ENCODE peak calls at places on chromosomes 6 and 20, in nine cellular contexts. One of them, this sample, is unnamed.

GRCh38 chr20:52383995-52384621 is 192.5 kb upstream of the ZFP64 start:
- DNase-seq in KBM-7: no peak
- DNase-seq in activated T-cell treated with anti-CD3 and anti-CD28 coated beads for 24 hours: no peak
- DNase-seq in CD8-positive, alpha-beta memory T cell: no peak
- DNase-seq in ovary: no peak
- DNase-seq in epithelial cell of esophagus: no peak
- DNase-seq in ecto neural progenitor cell: no peak
- DNase-seq in stimulated activated CD4-positive, alpha-beta T cell treated with anti-CD3 and anti-CD28 coated beads, Interleukin-12 subunit alpha, Interleukin-12 subunit beta, amount 100 ng/mL, for 4 hours: no peak
- DNase-seq in NAMALWA: no peak
- DNase-seq in this sample: no peak

GRCh38 chr6:21664263-21665081 is 70.9 kb downstream of the SOX4 start:
- DNase-seq in KBM-7: no peak
- DNase-seq in activated T-cell treated with anti-CD3 and anti-CD28 coated beads for 24 hours: no peak
- DNase-seq in CD8-positive, alpha-beta memory T cell: no peak
- DNase-seq in ovary: peak
- DNase-seq in epithelial cell of esophagus: peak
- DNase-seq in ecto neural progenitor cell: peak
- DNase-seq in stimulated activated CD4-positive, alpha-beta T cell treated with anti-CD3 and anti-CD28 coated beads, Interleukin-12 subunit alpha, Interleukin-12 subunit beta, amount 100 ng/mL, for 4 hours: no peak
- DNase-seq in NAMALWA: no peak
- DNase-seq in this sample: no peak

GRCh38 chr6:141077355-141078333 is 1055.1 kb upstream of the GJE1 start:
- DNase-seq in KBM-7: peak
- DNase-seq in activated T-cell treated with anti-CD3 and anti-CD28 coated beads for 24 hours: no peak
- DNase-seq in CD8-positive, alpha-beta memory T cell: no peak
- DNase-seq in ovary: peak
- DNase-seq in epithelial cell of esophagus: peak
- DNase-seq in ecto neural progenitor cell: peak
- DNase-seq in stimulated activated CD4-positive, alpha-beta T cell treated with anti-CD3 and anti-CD28 coated beads, Interleukin-12 subunit alpha, Interleukin-12 subunit beta, amount 100 ng/mL, for 4 hours: no peak
- DNase-seq in NAMALWA: peak
- DNase-seq in this sample: no peak

GRCh38 chr6:159983641-159984080 is 14.8 kb downstream of the IGF2R start:
- DNase-seq in KBM-7: peak
- DNase-seq in activated T-cell treated with anti-CD3 and anti-CD28 coated beads for 24 hours: no peak
- DNase-seq in CD8-positive, alpha-beta memory T cell: no peak
- DNase-seq in ovary: no peak
- DNase-seq in epithelial cell of esophagus: no peak
- DNase-seq in ecto neural progenitor cell: no peak
- DNase-seq in stimulated activated CD4-positive, alpha-beta T cell treated with anti-CD3 and anti-CD28 coated beads, Interleukin-12 subunit alpha, Interleukin-12 subunit beta, amount 100 ng/mL, for 4 hours: no peak
- DNase-seq in NAMALWA: no peak
- DNase-seq in this sample: no peak

GRCh38 chr6:144377586-144377985 is 92.5 kb downstream of the UTRN start:
- DNase-seq in KBM-7: no peak
- DNase-seq in activated T-cell treated with anti-CD3 and anti-CD28 coated beads for 24 hours: no peak
- DNase-seq in CD8-positive, alpha-beta memory T cell: no peak
- DNase-seq in ovary: no peak
- DNase-seq in epithelial cell of esophagus: peak
- DNase-seq in ecto neural progenitor cell: no peak
- DNase-seq in stimulated activated CD4-positive, alpha-beta T cell treated with anti-CD3 and anti-CD28 coated beads, Interleukin-12 subunit alpha, Interleukin-12 subunit beta, amount 100 ng/mL, for 4 hours: no peak
- DNase-seq in NAMALWA: no peak
- DNase-seq in this sample: no peak

GRCh38 chr6:126188271-126188909 is 151.5 kb upstream of the CENPW start:
- DNase-seq in KBM-7: no peak
- DNase-seq in activated T-cell treated with anti-CD3 and anti-CD28 coated beads for 24 hours: no peak
- DNase-seq in CD8-positive, alpha-beta memory T cell: no peak
- DNase-seq in ovary: no peak
- DNase-seq in epithelial cell of esophagus: no peak
- DNase-seq in ecto neural progenitor cell: no peak
- DNase-seq in stimulated activated CD4-positive, alpha-beta T cell treated with anti-CD3 and anti-CD28 coated beads, Interleukin-12 subunit alpha, Interleukin-12 subunit beta, amount 100 ng/mL, for 4 hours: no peak
- DNase-seq in NAMALWA: no peak
- DNase-seq in this sample: no peak

GRCh38 chr20:15814903-15815302 is 758.3 kb downstream of the KIF16B start:
- DNase-seq in KBM-7: no peak
- DNase-seq in activated T-cell treated with anti-CD3 and anti-CD28 coated beads for 24 hours: no peak
- DNase-seq in CD8-positive, alpha-beta memory T cell: no peak
- DNase-seq in ovary: no peak
- DNase-seq in epithelial cell of esophagus: peak
- DNase-seq in ecto neural progenitor cell: no peak
- DNase-seq in stimulated activated CD4-positive, alpha-beta T cell treated with anti-CD3 and anti-CD28 coated beads, Interleukin-12 subunit alpha, Interleukin-12 subunit beta, amount 100 ng/mL, for 4 hours: no peak
- DNase-seq in NAMALWA: no peak
- DNase-seq in this sample: no peak

GRCh38 chr20:8803065-8803464 is 265.8 kb upstream of the PLCB4 start:
- DNase-seq in KBM-7: no peak
- DNase-seq in activated T-cell treated with anti-CD3 and anti-CD28 coated beads for 24 hours: no peak
- DNase-seq in CD8-positive, alpha-beta memory T cell: no peak
- DNase-seq in ovary: no peak
- DNase-seq in epithelial cell of esophagus: no peak
- DNase-seq in ecto neural progenitor cell: no peak
- DNase-seq in stimulated activated CD4-positive, alpha-beta T cell treated with anti-CD3 and anti-CD28 coated beads, Interleukin-12 subunit alpha, Interleukin-12 subunit beta, amount 100 ng/mL, for 4 hours: no peak
- DNase-seq in NAMALWA: no peak
- DNase-seq in this sample: no peak

GRCh38 chr6:133774356-133774755 is 114.6 kb upstream of the TCF21 start:
- DNase-seq in KBM-7: peak
- DNase-seq in activated T-cell treated with anti-CD3 and anti-CD28 coated beads for 24 hours: no peak
- DNase-seq in CD8-positive, alpha-beta memory T cell: no peak
- DNase-seq in ovary: no peak
- DNase-seq in epithelial cell of esophagus: peak
- DNase-seq in ecto neural progenitor cell: no peak
- DNase-seq in stimulated activated CD4-positive, alpha-beta T cell treated with anti-CD3 and anti-CD28 coated beads, Interleukin-12 subunit alpha, Interleukin-12 subunit beta, amount 100 ng/mL, for 4 hours: no peak
- DNase-seq in NAMALWA: no peak
- DNase-seq in this sample: peak

GRCh38 chr6:123427008-123427407 is 209.7 kb downstream of the TRDN start:
- DNase-seq in KBM-7: no peak
- DNase-seq in activated T-cell treated with anti-CD3 and anti-CD28 coated beads for 24 hours: no peak
- DNase-seq in CD8-positive, alpha-beta memory T cell: no peak
- DNase-seq in ovary: no peak
- DNase-seq in epithelial cell of esophagus: no peak
- DNase-seq in ecto neural progenitor cell: no peak
- DNase-seq in stimulated activated CD4-positive, alpha-beta T cell treated with anti-CD3 and anti-CD28 coated beads, Interleukin-12 subunit alpha, Interleukin-12 subunit beta, amount 100 ng/mL, for 4 hours: no peak
- DNase-seq in NAMALWA: no peak
- DNase-seq in this sample: no peak

GRCh38 chr6:33690766-33691165 is 20.7 kb downstream of the UQCC2 start:
- DNase-seq in KBM-7: no peak
- DNase-seq in activated T-cell treated with anti-CD3 and anti-CD28 coated beads for 24 hours: no peak
- DNase-seq in CD8-positive, alpha-beta memory T cell: no peak
- DNase-seq in ovary: no peak
- DNase-seq in epithelial cell of esophagus: no peak
- DNase-seq in ecto neural progenitor cell: no peak
- DNase-seq in stimulated activated CD4-positive, alpha-beta T cell treated with anti-CD3 and anti-CD28 coated beads, Interleukin-12 subunit alpha, Interleukin-12 subunit beta, amount 100 ng/mL, for 4 hours: no peak
- DNase-seq in NAMALWA: no peak
- DNase-seq in this sample: no peak

GRCh38 chr20:34558320-34559202 is at the start of gene MAP1LC3A:
- DNase-seq in KBM-7: no peak
- DNase-seq in activated T-cell treated with anti-CD3 and anti-CD28 coated beads for 24 hours: peak
- DNase-seq in CD8-positive, alpha-beta memory T cell: peak
- DNase-seq in ovary: peak
- DNase-seq in epithelial cell of esophagus: peak
- DNase-seq in ecto neural progenitor cell: peak
- DNase-seq in stimulated activated CD4-positive, alpha-beta T cell treated with anti-CD3 and anti-CD28 coated beads, Interleukin-12 subunit alpha, Interleukin-12 subunit beta, amount 100 ng/mL, for 4 hours: peak
- DNase-seq in NAMALWA: no peak
- DNase-seq in this sample: peak

GRCh38 chr6:132390451-132390850 is 10.8 kb downstream of the MOXD1 start:
- DNase-seq in KBM-7: no peak
- DNase-seq in activated T-cell treated with anti-CD3 and anti-CD28 coated beads for 24 hours: no peak
- DNase-seq in CD8-positive, alpha-beta memory T cell: no peak
- DNase-seq in ovary: no peak
- DNase-seq in epithelial cell of esophagus: no peak
- DNase-seq in ecto neural progenitor cell: no peak
- DNase-seq in stimulated activated CD4-positive, alpha-beta T cell treated with anti-CD3 and anti-CD28 coated beads, Interleukin-12 subunit alpha, Interleukin-12 subunit beta, amount 100 ng/mL, for 4 hours: no peak
- DNase-seq in NAMALWA: no peak
- DNase-seq in this sample: no peak

GRCh38 chr6:25027221-25027916 is 91.6 kb upstream of the RIPOR2 start:
- DNase-seq in KBM-7: no peak
- DNase-seq in activated T-cell treated with anti-CD3 and anti-CD28 coated beads for 24 hours: peak
- DNase-seq in CD8-positive, alpha-beta memory T cell: peak
- DNase-seq in ovary: no peak
- DNase-seq in epithelial cell of esophagus: no peak
- DNase-seq in ecto neural progenitor cell: no peak
- DNase-seq in stimulated activated CD4-positive, alpha-beta T cell treated with anti-CD3 and anti-CD28 coated beads, Interleukin-12 subunit alpha, Interleukin-12 subunit beta, amount 100 ng/mL, for 4 hours: peak
- DNase-seq in NAMALWA: peak
- DNase-seq in this sample: no peak

GRCh38 chr6:161228911-161229591 is 44.8 kb downstream of the AGPAT4 start:
- DNase-seq in KBM-7: no peak
- DNase-seq in activated T-cell treated with anti-CD3 and anti-CD28 coated beads for 24 hours: no peak
- DNase-seq in CD8-positive, alpha-beta memory T cell: no peak
- DNase-seq in ovary: no peak
- DNase-seq in epithelial cell of esophagus: peak
- DNase-seq in ecto neural progenitor cell: no peak
- DNase-seq in stimulated activated CD4-positive, alpha-beta T cell treated with anti-CD3 and anti-CD28 coated beads, Interleukin-12 subunit alpha, Interleukin-12 subunit beta, amount 100 ng/mL, for 4 hours: no peak
- DNase-seq in NAMALWA: no peak
- DNase-seq in this sample: peak

GRCh38 chr6:42616716-42617115 is 52.9 kb downstream of the UBR2 start:
- DNase-seq in KBM-7: no peak
- DNase-seq in activated T-cell treated with anti-CD3 and anti-CD28 coated beads for 24 hours: no peak
- DNase-seq in CD8-positive, alpha-beta memory T cell: no peak
- DNase-seq in ovary: no peak
- DNase-seq in epithelial cell of esophagus: peak
- DNase-seq in ecto neural progenitor cell: no peak
- DNase-seq in stimulated activated CD4-positive, alpha-beta T cell treated with anti-CD3 and anti-CD28 coated beads, Interleukin-12 subunit alpha, Interleukin-12 subunit beta, amount 100 ng/mL, for 4 hours: no peak
- DNase-seq in NAMALWA: no peak
- DNase-seq in this sample: no peak

GRCh38 chr6:41021832-41022231 is 17.2 kb downstream of the UNC5CL start:
- DNase-seq in KBM-7: no peak
- DNase-seq in activated T-cell treated with anti-CD3 and anti-CD28 coated beads for 24 hours: no peak
- DNase-seq in CD8-positive, alpha-beta memory T cell: no peak
- DNase-seq in ovary: peak
- DNase-seq in epithelial cell of esophagus: peak
- DNase-seq in ecto neural progenitor cell: no peak
- DNase-seq in stimulated activated CD4-positive, alpha-beta T cell treated with anti-CD3 and anti-CD28 coated beads, Interleukin-12 subunit alpha, Interleukin-12 subunit beta, amount 100 ng/mL, for 4 hours: no peak
- DNase-seq in NAMALWA: no peak
- DNase-seq in this sample: no peak

GRCh38 chr6:68087399-68088133 is 547.5 kb upstream of the ADGRB3 start:
- DNase-seq in KBM-7: peak
- DNase-seq in activated T-cell treated with anti-CD3 and anti-CD28 coated beads for 24 hours: no peak
- DNase-seq in CD8-positive, alpha-beta memory T cell: peak
- DNase-seq in ovary: no peak
- DNase-seq in epithelial cell of esophagus: no peak
- DNase-seq in ecto neural progenitor cell: no peak
- DNase-seq in stimulated activated CD4-positive, alpha-beta T cell treated with anti-CD3 and anti-CD28 coated beads, Interleukin-12 subunit alpha, Interleukin-12 subunit beta, amount 100 ng/mL, for 4 hours: no peak
- DNase-seq in NAMALWA: peak
- DNase-seq in this sample: no peak

GRCh38 chr6:150894191-150894744 is 28.8 kb downstream of the MTHFD1L start:
- DNase-seq in KBM-7: no peak
- DNase-seq in activated T-cell treated with anti-CD3 and anti-CD28 coated beads for 24 hours: no peak
- DNase-seq in CD8-positive, alpha-beta memory T cell: no peak
- DNase-seq in ovary: no peak
- DNase-seq in epithelial cell of esophagus: no peak
- DNase-seq in ecto neural progenitor cell: no peak
- DNase-seq in stimulated activated CD4-positive, alpha-beta T cell treated with anti-CD3 and anti-CD28 coated beads, Interleukin-12 subunit alpha, Interleukin-12 subunit beta, amount 100 ng/mL, for 4 hours: no peak
- DNase-seq in NAMALWA: no peak
- DNase-seq in this sample: no peak

GRCh38 chr6:163526356-163526755 is 111.8 kb downstream of the QKI start:
- DNase-seq in KBM-7: no peak
- DNase-seq in activated T-cell treated with anti-CD3 and anti-CD28 coated beads for 24 hours: no peak
- DNase-seq in CD8-positive, alpha-beta memory T cell: no peak
- DNase-seq in ovary: no peak
- DNase-seq in epithelial cell of esophagus: no peak
- DNase-seq in ecto neural progenitor cell: no peak
- DNase-seq in stimulated activated CD4-positive, alpha-beta T cell treated with anti-CD3 and anti-CD28 coated beads, Interleukin-12 subunit alpha, Interleukin-12 subunit beta, amount 100 ng/mL, for 4 hours: no peak
- DNase-seq in NAMALWA: no peak
- DNase-seq in this sample: no peak

GRCh38 chr6:5208039-5208438 is 52.7 kb downstream of the LYRM4 start:
- DNase-seq in KBM-7: no peak
- DNase-seq in activated T-cell treated with anti-CD3 and anti-CD28 coated beads for 24 hours: no peak
- DNase-seq in CD8-positive, alpha-beta memory T cell: no peak
- DNase-seq in ovary: no peak
- DNase-seq in epithelial cell of esophagus: no peak
- DNase-seq in ecto neural progenitor cell: no peak
- DNase-seq in stimulated activated CD4-positive, alpha-beta T cell treated with anti-CD3 and anti-CD28 coated beads, Interleukin-12 subunit alpha, Interleukin-12 subunit beta, amount 100 ng/mL, for 4 hours: no peak
- DNase-seq in NAMALWA: peak
- DNase-seq in this sample: no peak

GRCh38 chr6:36682328-36683144 is 4.0 kb downstream of the CDKN1A start:
- DNase-seq in KBM-7: peak
- DNase-seq in activated T-cell treated with anti-CD3 and anti-CD28 coated beads for 24 hours: peak
- DNase-seq in CD8-positive, alpha-beta memory T cell: peak
- DNase-seq in ovary: no peak
- DNase-seq in epithelial cell of esophagus: peak
- DNase-seq in ecto neural progenitor cell: no peak
- DNase-seq in stimulated activated CD4-positive, alpha-beta T cell treated with anti-CD3 and anti-CD28 coated beads, Interleukin-12 subunit alpha, Interleukin-12 subunit beta, amount 100 ng/mL, for 4 hours: peak
- DNase-seq in NAMALWA: peak
- DNase-seq in this sample: no peak

GRCh38 chr6:96468681-96469224 is 52.9 kb upstream of the UFL1 start:
- DNase-seq in KBM-7: peak
- DNase-seq in activated T-cell treated with anti-CD3 and anti-CD28 coated beads for 24 hours: no peak
- DNase-seq in CD8-positive, alpha-beta memory T cell: no peak
- DNase-seq in ovary: no peak
- DNase-seq in epithelial cell of esophagus: peak
- DNase-seq in ecto neural progenitor cell: no peak
- DNase-seq in stimulated activated CD4-positive, alpha-beta T cell treated with anti-CD3 and anti-CD28 coated beads, Interleukin-12 subunit alpha, Interleukin-12 subunit beta, amount 100 ng/mL, for 4 hours: no peak
- DNase-seq in NAMALWA: peak
- DNase-seq in this sample: no peak

GRCh38 chr20:41613321-41613720 is 4.9 kb downstream of the CHD6 start:
- DNase-seq in KBM-7: no peak
- DNase-seq in activated T-cell treated with anti-CD3 and anti-CD28 coated beads for 24 hours: no peak
- DNase-seq in CD8-positive, alpha-beta memory T cell: no peak
- DNase-seq in ovary: no peak
- DNase-seq in epithelial cell of esophagus: no peak
- DNase-seq in ecto neural progenitor cell: no peak
- DNase-seq in stimulated activated CD4-positive, alpha-beta T cell treated with anti-CD3 and anti-CD28 coated beads, Interleukin-12 subunit alpha, Interleukin-12 subunit beta, amount 100 ng/mL, for 4 hours: no peak
- DNase-seq in NAMALWA: no peak
- DNase-seq in this sample: no peak

GRCh38 chr20:40771848-40772247 is 82.8 kb upstream of the MAFB start:
- DNase-seq in KBM-7: no peak
- DNase-seq in activated T-cell treated with anti-CD3 and anti-CD28 coated beads for 24 hours: no peak
- DNase-seq in CD8-positive, alpha-beta memory T cell: no peak
- DNase-seq in ovary: no peak
- DNase-seq in epithelial cell of esophagus: no peak
- DNase-seq in ecto neural progenitor cell: peak
- DNase-seq in stimulated activated CD4-positive, alpha-beta T cell treated with anti-CD3 and anti-CD28 coated beads, Interleukin-12 subunit alpha, Interleukin-12 subunit beta, amount 100 ng/mL, for 4 hours: no peak
- DNase-seq in NAMALWA: no peak
- DNase-seq in this sample: no peak

GRCh38 chr20:38342196-38342595 is 4.1 kb upstream of the LBP start:
- DNase-seq in KBM-7: no peak
- DNase-seq in activated T-cell treated with anti-CD3 and anti-CD28 coated beads for 24 hours: no peak
- DNase-seq in CD8-positive, alpha-beta memory T cell: no peak
- DNase-seq in ovary: no peak
- DNase-seq in epithelial cell of esophagus: no peak
- DNase-seq in ecto neural progenitor cell: no peak
- DNase-seq in stimulated activated CD4-positive, alpha-beta T cell treated with anti-CD3 and anti-CD28 coated beads, Interleukin-12 subunit alpha, Interleukin-12 subunit beta, amount 100 ng/mL, for 4 hours: no peak
- DNase-seq in NAMALWA: no peak
- DNase-seq in this sample: no peak

GRCh38 chr6:41679696-41680095 is 41.4 kb downstream of the MDFI start:
- DNase-seq in KBM-7: no peak
- DNase-seq in activated T-cell treated with anti-CD3 and anti-CD28 coated beads for 24 hours: no peak
- DNase-seq in CD8-positive, alpha-beta memory T cell: no peak
- DNase-seq in ovary: no peak
- DNase-seq in epithelial cell of esophagus: no peak
- DNase-seq in ecto neural progenitor cell: no peak
- DNase-seq in stimulated activated CD4-positive, alpha-beta T cell treated with anti-CD3 and anti-CD28 coated beads, Interleukin-12 subunit alpha, Interleukin-12 subunit beta, amount 100 ng/mL, for 4 hours: no peak
- DNase-seq in NAMALWA: no peak
- DNase-seq in this sample: no peak

GRCh38 chr20:50278684-50279531 is 88.3 kb downstream of the CEBPB start:
- DNase-seq in KBM-7: no peak
- DNase-seq in activated T-cell treated with anti-CD3 and anti-CD28 coated beads for 24 hours: no peak
- DNase-seq in CD8-positive, alpha-beta memory T cell: no peak
- DNase-seq in ovary: peak
- DNase-seq in epithelial cell of esophagus: peak
- DNase-seq in ecto neural progenitor cell: no peak
- DNase-seq in stimulated activated CD4-positive, alpha-beta T cell treated with anti-CD3 and anti-CD28 coated beads, Interleukin-12 subunit alpha, Interleukin-12 subunit beta, amount 100 ng/mL, for 4 hours: no peak
- DNase-seq in NAMALWA: no peak
- DNase-seq in this sample: no peak

GRCh38 chr20:45970646-45971424 is 1.2 kb downstream of the ZNF335 start:
- DNase-seq in KBM-7: no peak
- DNase-seq in activated T-cell treated with anti-CD3 and anti-CD28 coated beads for 24 hours: no peak
- DNase-seq in CD8-positive, alpha-beta memory T cell: peak
- DNase-seq in ovary: no peak
- DNase-seq in epithelial cell of esophagus: peak
- DNase-seq in ecto neural progenitor cell: no peak
- DNase-seq in stimulated activated CD4-positive, alpha-beta T cell treated with anti-CD3 and anti-CD28 coated beads, Interleukin-12 subunit alpha, Interleukin-12 subunit beta, amount 100 ng/mL, for 4 hours: no peak
- DNase-seq in NAMALWA: peak
- DNase-seq in this sample: no peak

GRCh38 chr20:10414982-10415650 is 18.9 kb downstream of the MKKS start:
- DNase-seq in KBM-7: no peak
- DNase-seq in activated T-cell treated with anti-CD3 and anti-CD28 coated beads for 24 hours: no peak
- DNase-seq in CD8-positive, alpha-beta memory T cell: no peak
- DNase-seq in ovary: no peak
- DNase-seq in epithelial cell of esophagus: peak
- DNase-seq in ecto neural progenitor cell: no peak
- DNase-seq in stimulated activated CD4-positive, alpha-beta T cell treated with anti-CD3 and anti-CD28 coated beads, Interleukin-12 subunit alpha, Interleukin-12 subunit beta, amount 100 ng/mL, for 4 hours: no peak
- DNase-seq in NAMALWA: no peak
- DNase-seq in this sample: no peak

GRCh38 chr20:31841928-31842327 is 3.5 kb downstream of the FOXS1 start:
- DNase-seq in KBM-7: no peak
- DNase-seq in activated T-cell treated with anti-CD3 and anti-CD28 coated beads for 24 hours: no peak
- DNase-seq in CD8-positive, alpha-beta memory T cell: no peak
- DNase-seq in ovary: peak
- DNase-seq in epithelial cell of esophagus: peak
- DNase-seq in ecto neural progenitor cell: no peak
- DNase-seq in stimulated activated CD4-positive, alpha-beta T cell treated with anti-CD3 and anti-CD28 coated beads, Interleukin-12 subunit alpha, Interleukin-12 subunit beta, amount 100 ng/mL, for 4 hours: no peak
- DNase-seq in NAMALWA: no peak
- DNase-seq in this sample: no peak